ENCODE peak calls at places on chromosomes 16 and 17, in four cellular contexts. Q is small intestine, M is mesenchymal stem cell, I is uterus. N is an unnamed sample.

GRCh38 chr16:88599092-88599733 is 29.0 kb downstream of the ZC3H18 start:
- DNase-seq in Q (peak; percentile 5), I (no peak), M (no peak), N (peak; percentile 87)

GRCh38 chr17:55086635-55087058 is 118.1 kb downstream of the STXBP4 start:
- DNase-seq in I (no peak), M (peak; percentile 69), Q (no peak), N (no peak)

GRCh38 chr16:83906690-83907089 is 7.8 kb downstream of the MLYCD start:
- DNase-seq in Q (no peak), M (peak; percentile 44), I (no peak), N (no peak)

GRCh38 chr17:47276868-47277267 is 23.2 kb downstream of the ITGB3 start:
- DNase-seq in M (peak; percentile 78), I (peak; percentile 71), Q (peak; percentile 33), N (peak; percentile 73)

GRCh38 chr17:48795444-48796162 is 21.4 kb downstream of the TTLL6 start:
- DNase-seq in I (peak; percentile 48), Q (peak; percentile 98), M (peak; percentile 94), N (no peak)

GRCh38 chr17:61839300-61839786 is 24.0 kb downstream of the BRIP1 start:
- DNase-seq in I (no peak), Q (no peak), M (no peak), N (no peak)

GRCh38 chr17:61400786-61401279 is 1.2 kb downstream of the TBX2 start:
- DNase-seq in Q (no peak), I (no peak), M (peak; percentile 50), N (no peak)

GRCh38 chr17:2267354-2267753 is 36.2 kb downstream of the SMG6 start:
- DNase-seq in I (no peak), Q (no peak), M (no peak), N (no peak)

GRCh38 chr17:50022463-50023130 is 27.6 kb upstream of the DLX3 start:
- DNase-seq in Q (no peak), I (no peak), M (peak; percentile 47), N (no peak)

GRCh38 chr17:82446649-82447048 is 3.9 kb downstream of the CYBC1 start:
- DNase-seq in Q (no peak), M (no peak), I (no peak), N (no peak)

GRCh38 chr17:67947325-67947813 is 48.9 kb downstream of the C17orf58 start:
- DNase-seq in Q (no peak), I (no peak), M (no peak), N (no peak)

GRCh38 chr17:57537524-57538410 is 207.3 kb downstream of the CCDC182 start:
- DNase-seq in Q (no peak), M (no peak), I (no peak), N (peak; percentile 50)

GRCh38 chr17:14737984-14738651 is 437.2 kb downstream of the HS3ST3B1 start:
- DNase-seq in I (no peak), M (peak; percentile 99), Q (no peak), N (peak; percentile 78)

GRCh38 chr16:29114476-29115012 is 129.7 kb downstream of the LAT start:
- DNase-seq in I (no peak), M (no peak), Q (peak; percentile 10), N (no peak)

GRCh38 chr17:66347661-66348604 is 45.5 kb downstream of the PRKCA start:
- DNase-seq in M (peak; percentile 54), Q (peak; percentile 31), I (no peak), N (peak; percentile 45)

GRCh38 chr16:2252806-2253148 is 1.4 kb upstream of the ECI1 start:
- DNase-seq in I (no peak), M (no peak), Q (no peak), N (no peak)

GRCh38 chr17:7716299-7716886 is 1.2 kb upstream of the DNAH2 start:
- DNase-seq in Q (no peak), I (no peak), M (no peak), N (no peak)

GRCh38 chr16:50188619-50189136 is 35.6 kb downstream of the TENT4B start:
- DNase-seq in I (no peak), M (no peak), Q (no peak), N (no peak)

GRCh38 chr17:17018612-17019429 is 23.4 kb upstream of the MPRIP start:
- DNase-seq in M (no peak), Q (no peak), I (no peak), N (peak; percentile 70)

GRCh38 chr17:4771519-4772234 is at the start of gene TM4SF5:
- DNase-seq in Q (peak; percentile 99), M (no peak), I (no peak), N (no peak)

GRCh38 chr16:85359147-85359822 is 247.0 kb upstream of the CIBAR2 start:
- DNase-seq in M (peak; percentile 79), Q (peak; percentile 83), I (no peak), N (no peak)

GRCh38 chr17:47324224-47325020 is 667 bp downstream of the EFCAB13 start:
- DNase-seq in I (peak; percentile 55), M (peak; percentile 78), Q (peak; percentile 51), N (peak; percentile 77)

GRCh38 chr17:44610331-44610730 is 45.9 kb upstream of the MEIOC start:
- DNase-seq in Q (no peak), M (no peak), I (no peak), N (no peak)

GRCh38 chr17:74045608-74046007 is 157.9 kb upstream of the RPL38 start:
- DNase-seq in I (no peak), Q (no peak), M (no peak), N (no peak)

GRCh38 chr16:85983606-85984005 is 84.6 kb downstream of the IRF8 start:
- DNase-seq in Q (no peak), M (no peak), I (no peak), N (no peak)

GRCh38 chr17:74960739-74961342 is 11.7 kb downstream of the HID1 start:
- DNase-seq in I (no peak), M (peak; percentile 40), Q (peak; percentile 57), N (peak; percentile 58)

GRCh38 chr17:65228734-65229390 is 91.7 kb downstream of the RGS9 start:
- DNase-seq in M (peak; percentile 78), Q (peak; percentile 29), I (no peak), N (no peak)

GRCh38 chr17:49598918-49599317 is 23.2 kb downstream of the NXPH3 start:
- DNase-seq in I (no peak), M (no peak), Q (no peak), N (no peak)

GRCh38 chr16:23317266-23317661 is 15.2 kb downstream of the SCNN1B start:
- DNase-seq in I (no peak), Q (peak; percentile 12), M (no peak), N (no peak)

GRCh38 chr17:59698143-59698542 is 9.1 kb downstream of the PTRH2 start:
- DNase-seq in I (no peak), M (no peak), Q (no peak), N (no peak)

GRCh38 chr17:59702304-59702703 is 4.9 kb downstream of the PTRH2 start:
- DNase-seq in I (no peak), Q (no peak), M (no peak), N (no peak)

GRCh38 chr17:59696682-59697277 is 10.4 kb downstream of the PTRH2 start:
- DNase-seq in Q (peak; percentile 57), I (no peak), M (no peak), N (no peak)

GRCh38 chr17:59699786-59700185 is 7.4 kb downstream of the PTRH2 start:
- DNase-seq in Q (no peak), I (no peak), M (no peak), N (no peak)

GRCh38 chr17:59699218-59699617 is 8.0 kb downstream of the PTRH2 start:
- DNase-seq in I (no peak), M (no peak), Q (no peak), N (no peak)
- H3K36me3 ChIP-seq in I (no peaks in the 10 kb centered on the region), M (peaks cover 20% of the 10 kb centered on the region), Q (peaks cover 3% of the 10 kb centered on the region), N (peaks cover 72% of the 10 kb centered on the region)

DNA sequence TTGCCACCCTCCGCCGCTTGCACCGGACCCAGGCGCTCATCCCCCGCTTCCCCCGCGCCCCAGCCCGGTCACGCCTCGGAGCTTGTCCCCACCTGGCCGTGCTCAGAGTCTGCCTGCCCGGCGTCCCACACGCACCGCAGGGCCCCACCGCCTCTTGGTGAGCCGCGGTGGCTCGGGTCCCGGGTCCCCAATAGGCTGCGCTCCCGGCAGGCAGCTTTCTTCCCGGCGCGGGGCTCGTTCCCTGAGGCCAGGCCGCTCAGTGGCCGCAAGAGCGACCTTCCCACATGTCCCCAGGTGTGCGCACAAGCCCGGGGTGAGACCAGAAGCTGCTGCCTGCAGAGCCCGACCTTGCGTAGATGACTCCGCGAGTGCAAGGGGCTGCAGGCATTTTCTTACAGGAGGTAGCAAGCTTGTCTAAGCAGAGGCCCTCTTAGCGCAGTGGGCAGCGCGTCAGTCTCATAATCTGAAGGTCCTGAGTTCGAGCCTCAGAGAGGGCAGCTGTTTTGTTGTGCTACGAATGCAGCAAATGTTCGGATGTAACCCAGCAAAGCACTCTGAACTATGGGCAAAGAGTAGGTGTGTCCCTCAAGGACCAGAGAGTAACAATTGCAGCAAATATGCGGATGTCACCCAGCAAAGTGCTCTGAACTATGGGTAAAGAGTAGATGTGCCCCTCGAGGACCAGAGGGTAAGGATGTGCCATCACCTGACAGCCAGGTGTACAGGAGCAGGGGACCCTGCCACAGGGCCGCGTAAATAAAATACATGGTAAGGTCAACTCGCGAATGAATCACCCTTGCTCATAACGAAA is 15.6 kb downstream of the TLE7 start:
- DNase-seq in I (no peak), Q (no peak), M (peak; percentile 86), N (peak; percentile 81)
- H3K4me3 ChIP-seq in I (peak overlapping the region; percentile 28), Q (no peak overlapping the region), M (peak overlapping the region; percentile 27), N (no peak overlapping the region)

DNA sequence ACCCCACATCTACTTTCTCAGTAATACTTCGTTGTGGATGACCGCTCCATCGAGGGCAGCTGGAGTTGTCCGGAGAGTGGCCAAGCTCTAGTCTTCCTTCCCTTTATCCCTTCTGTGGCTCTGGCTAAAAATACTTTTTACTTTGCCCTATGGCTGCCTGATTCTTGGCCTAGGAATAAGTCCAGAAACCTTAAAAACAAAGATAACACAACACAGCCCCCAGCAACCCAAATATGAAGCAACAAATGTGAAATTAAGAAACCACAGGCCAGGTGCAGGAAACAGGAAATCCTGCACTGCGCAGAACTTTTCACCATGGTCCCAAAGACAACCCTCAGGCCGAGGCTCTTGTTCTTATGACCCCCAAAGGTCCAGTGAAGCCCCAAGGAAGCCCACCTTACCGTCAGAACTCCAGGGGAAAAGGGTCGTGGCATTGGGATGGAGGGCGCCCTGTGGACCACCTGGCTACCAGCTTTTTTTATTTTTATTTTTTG is 26.0 kb downstream of the TK2 start:
- DNase-seq in M (no peak), Q (peak; percentile 51), I (no peak), N (no peak)
- H3K4me1 ChIP-seq in M (peaks cover 29% of the 10 kb centered on the region), Q (no peaks in the 10 kb centered on the region), I (no peaks in the 10 kb centered on the region), N (peaks cover 16% of the 10 kb centered on the region)

DNA sequence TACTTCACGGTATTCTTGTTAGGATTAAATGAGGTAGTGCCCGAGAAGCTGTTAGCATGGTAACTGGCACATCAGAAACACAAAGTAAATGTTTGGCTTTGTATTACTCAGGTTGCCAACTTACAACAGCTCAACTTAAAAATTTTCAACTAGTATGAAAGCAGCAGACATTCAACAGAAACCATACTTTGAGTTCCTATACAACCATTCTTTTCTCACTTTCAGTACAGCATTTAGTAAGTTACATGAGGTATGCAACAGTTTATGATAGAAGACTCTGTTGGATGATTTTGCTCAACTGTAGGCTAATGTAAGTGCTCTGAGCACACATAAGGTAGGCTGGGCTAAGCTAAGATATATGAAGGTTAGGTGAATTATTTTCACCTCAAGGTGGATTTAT is 7.7 kb downstream of the CENPN start:
- DNase-seq in Q (no peak), I (no peak), M (no peak), N (no peak)
- H3K36me3 ChIP-seq in Q (peaks cover 5% of the 10 kb centered on the region), I (no peaks in the 10 kb centered on the region), M (peaks cover 11% of the 10 kb centered on the region), N (no peaks in the 10 kb centered on the region)

GRCh38 chr17:32264823-32265191 is 825 bp upstream of the RHBDL3 start:
- DNase-seq in Q (no peak), M (no peak), I (no peak), N (no peak)
- H3K4me3 ChIP-seq in Q (no peak overlapping the region), M (no peak overlapping the region), I (peak overlapping the region; percentile 81), N (no peak overlapping the region)

GRCh38 chr17:76420356-76421053 is 32.4 kb downstream of the UBE2O start:
- DNase-seq in Q (no peak), M (no peak), I (no peak), N (no peak)
- H3K4me1 ChIP-seq in Q (no peaks in the 10 kb centered on the region), M (peaks cover 9% of the 10 kb centered on the region), I (peaks cover 8% of the 10 kb centered on the region), N (no peaks in the 10 kb centered on the region)